ENCODE peak calls at places on chromosomes 11 and 22, in ten cellular contexts. H, F, K, Y, D, Z, M, X, O and V are unnamed samples.

GRCh38 chr11:60873533-60873932 is 6.2 kb downstream of the ZP1 start:
- DNase-seq in H (no peak), O (no peak), M (peak), Y (no peak), X (no peak), D (no peak), F (no peak), Z (no peak), K (no peak), V (no peak)

GRCh38 chr11:2797181-2797711 is 88.3 kb downstream of the CDKN1C start:
- DNase-seq in D (no peak), X (no peak), H (no peak), Z (no peak), M (peak), O (no peak), Y (no peak), F (peak), K (no peak), V (peak)

GRCh38 chr11:29018631-29019030 is 910.4 kb downstream of the METTL15 start:
- DNase-seq in D (peak), H (no peak), K (no peak), Y (peak), Z (peak), M (no peak), O (no peak), F (no peak), X (no peak), V (no peak)

GRCh38 chr22:35016909-35017308 is 49.0 kb upstream of the ISX start:
- DNase-seq in H (no peak), M (no peak), K (no peak), O (no peak), Z (no peak), X (no peak), D (no peak), F (no peak), Y (no peak), V (no peak)

GRCh38 chr22:44673406-44673805 is 28.6 kb upstream of the PRR5 start:
- DNase-seq in M (peak), Y (no peak), H (no peak), F (no peak), X (no peak), K (no peak), D (no peak), O (no peak), Z (no peak), V (no peak)

GRCh38 chr22:43126506-43127165 is 16.1 kb downstream of the BIK start:
- DNase-seq in M (no peak), D (peak), X (no peak), K (no peak), Z (peak), Y (peak), F (no peak), H (no peak), O (no peak), V (no peak)

GRCh38 chr11:47216141-47216798 is 1.5 kb downstream of the DDB2 start:
- DNase-seq in K (peak), H (peak), D (peak), O (no peak), Y (peak), X (no peak), F (peak), M (no peak), Z (peak), V (peak)

GRCh38 chr11:69702239-69702668 is 1.6 kb downstream of the FGF19 start:
- DNase-seq in D (no peak), X (no peak), Z (no peak), O (no peak), Y (no peak), F (no peak), M (no peak), H (no peak), K (no peak), V (no peak)

GRCh38 chr11:45314900-45315299 is 28.8 kb upstream of the SYT13 start:
- DNase-seq in O (no peak), Y (no peak), D (no peak), M (no peak), F (no peak), Z (no peak), X (no peak), K (no peak), H (no peak), V (no peak)

GRCh38 chr11:61357233-61357893 is 4.3 kb downstream of the CYB561A3 start:
- DNase-seq in O (no peak), X (no peak), Y (no peak), D (no peak), M (no peak), F (no peak), K (no peak), Z (no peak), H (peak), V (no peak)

GRCh38 chr11:19602906-19603305 is 109.7 kb upstream of the NAV2 start:
- DNase-seq in D (no peak), M (no peak), O (no peak), X (peak), K (no peak), Y (no peak), H (no peak), Z (no peak), F (no peak), V (no peak)

GRCh38 chr22:44586337-44586990 is 88.4 kb upstream of the RTL6 start:
- DNase-seq in F (no peak), X (no peak), D (no peak), H (no peak), M (peak), Z (no peak), O (no peak), K (no peak), Y (no peak), V (no peak)

GRCh38 chr22:18968011-18968749 is 32.1 kb upstream of the PRODH start:
- DNase-seq in Z (no peak), H (no peak), O (no peak), M (peak), X (no peak), Y (no peak), D (peak), F (no peak), K (peak), V (peak)

GRCh38 chr11:20671856-20672546 is 2.6 kb downstream of the NELL1 start:
- DNase-seq in K (peak), Z (no peak), Y (peak), F (no peak), H (peak), M (no peak), O (no peak), X (peak), D (no peak), V (no peak)
- TF ChIP-seq CTCF in K (peak), Z (peak), Y (no peak), F (no peak), H (peak), M (no peak), O (no peak), X (peak), D (peak), V (no peak)

GRCh38 chr11:68025047-68025446 is 5.4 kb upstream of the NDUFS8 start:
- DNase-seq in O (no peak), K (no peak), H (no peak), M (no peak), X (no peak), Z (no peak), Y (no peak), F (no peak), D (no peak), V (no peak)
- TF ChIP-seq CTCF in O (no peak), K (no peak), H (peak), M (no peak), X (no peak), Z (no peak), Y (no peak), F (no peak), D (no peak), V (no peak)

DNA sequence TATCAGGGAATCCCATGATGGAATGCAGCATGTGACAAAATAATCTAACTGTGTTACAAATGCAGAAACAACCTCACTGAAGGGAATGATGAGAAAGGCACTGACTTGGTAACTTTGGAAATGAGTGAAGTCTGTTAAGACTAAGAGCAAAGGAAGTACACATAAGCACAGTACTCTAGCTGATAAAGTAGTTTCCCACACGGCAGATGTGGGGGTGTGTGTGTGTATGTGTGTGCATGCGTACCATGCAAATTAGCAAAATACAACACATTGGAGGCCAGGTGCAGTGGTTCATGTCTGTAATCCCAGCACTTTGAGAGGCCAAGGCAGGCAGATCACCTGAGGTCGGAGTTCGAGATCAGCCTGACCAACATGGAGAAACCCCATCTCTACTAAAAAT is 16.6 kb upstream of the NLRP6 start:
- DNase-seq in O (no peak), K (no peak), H (no peak), D (no peak), X (no peak), Z (no peak), Y (no peak), F (no peak), M (no peak), V (no peak)
- TF ChIP-seq CTCF in O (no peak), K (no peak), H (no peak), D (no peak), X (no peak), Z (no peak), Y (no peak), F (no peak), M (no peak), V (no peak)

DNA sequence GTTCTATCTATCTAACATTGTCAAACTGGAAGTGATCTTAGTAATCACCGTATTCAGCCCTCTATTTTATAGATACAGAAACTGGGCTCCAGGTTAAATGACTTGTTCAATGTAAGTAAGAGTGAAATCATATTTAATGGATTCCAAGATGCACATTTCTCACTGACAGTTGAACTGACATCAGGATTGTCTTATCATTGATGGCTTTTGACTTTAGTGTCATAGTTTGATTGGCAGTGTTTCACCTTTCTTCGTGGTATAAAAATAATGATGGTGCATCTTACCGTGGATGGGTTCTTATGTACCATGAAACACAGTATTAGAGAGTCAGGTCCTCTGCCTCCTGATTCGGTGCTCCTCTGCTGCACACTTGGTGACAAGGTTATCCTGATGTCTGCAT is 123.1 kb downstream of the NCAM1 start:
- DNase-seq in X (no peak), Y (no peak), F (no peak), K (no peak), M (no peak), O (no peak), H (no peak), Z (no peak), D (no peak), V (no peak)
- TF ChIP-seq CTCF in X (no peak), Y (no peak), F (no peak), K (no peak), M (no peak), O (no peak), H (no peak), Z (no peak), D (no peak), V (no peak)

DNA sequence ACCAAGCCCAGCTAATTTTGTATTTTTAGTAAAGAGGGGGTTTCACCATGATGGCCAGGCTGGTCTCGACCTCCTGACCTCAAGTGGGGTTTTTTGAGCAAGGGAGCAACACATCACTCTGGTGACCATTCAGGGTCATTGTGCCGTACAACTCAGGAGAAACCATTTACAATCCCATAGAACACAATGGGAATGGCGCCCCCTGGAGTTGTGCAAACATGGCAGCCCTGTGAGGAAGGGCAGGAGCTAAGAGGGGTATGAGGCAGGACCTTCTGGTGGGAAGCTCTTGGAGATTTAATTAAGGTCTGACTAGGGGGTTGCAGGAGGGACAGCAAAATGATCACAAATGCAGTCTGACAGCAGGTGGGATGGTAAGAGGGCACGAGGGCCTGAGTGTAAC is 9.2 kb upstream of the CSF2RB start:
- DNase-seq in M (no peak), D (no peak), K (no peak), F (no peak), H (no peak), X (no peak), Z (no peak), O (no peak), Y (no peak), V (no peak)
- TF ChIP-seq CTCF in M (no peak), D (no peak), K (peak), F (no peak), H (peak), X (no peak), Z (peak), O (no peak), Y (peak), V (no peak)

DNA sequence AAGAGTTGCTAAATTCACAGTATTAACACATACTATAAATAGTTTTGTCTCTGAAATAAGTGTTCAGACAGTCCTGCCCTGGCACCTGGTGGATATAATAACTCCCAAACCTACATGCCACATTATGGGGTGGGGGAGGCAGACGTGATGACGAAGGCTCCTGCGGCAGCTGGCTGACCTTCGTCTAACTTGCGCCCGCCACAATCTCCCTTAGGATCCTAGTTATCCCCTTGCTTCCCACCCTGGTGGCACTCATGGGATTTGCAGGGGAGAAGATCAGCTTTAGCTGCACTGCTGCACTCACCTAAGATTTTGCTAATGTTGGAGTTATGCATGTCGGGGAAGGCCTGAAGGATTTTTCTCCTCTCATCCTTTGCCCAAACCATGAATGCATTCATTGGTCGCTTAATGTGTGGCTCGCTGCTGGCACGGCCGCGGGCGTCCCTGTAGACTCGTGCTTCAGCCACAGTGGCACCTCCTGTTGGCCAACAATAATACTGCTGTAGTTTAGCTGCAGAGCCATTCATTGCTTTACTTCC is 367.6 kb downstream of the SOX6 start:
- DNase-seq in F (no peak), H (no peak), M (peak), Z (no peak), O (no peak), X (no peak), K (peak), D (peak), Y (peak), V (no peak)
- TF ChIP-seq CTCF in F (peak), H (peak), M (peak), Z (peak), O (no peak), X (peak), K (peak), D (peak), Y (peak), V (peak)

DNA sequence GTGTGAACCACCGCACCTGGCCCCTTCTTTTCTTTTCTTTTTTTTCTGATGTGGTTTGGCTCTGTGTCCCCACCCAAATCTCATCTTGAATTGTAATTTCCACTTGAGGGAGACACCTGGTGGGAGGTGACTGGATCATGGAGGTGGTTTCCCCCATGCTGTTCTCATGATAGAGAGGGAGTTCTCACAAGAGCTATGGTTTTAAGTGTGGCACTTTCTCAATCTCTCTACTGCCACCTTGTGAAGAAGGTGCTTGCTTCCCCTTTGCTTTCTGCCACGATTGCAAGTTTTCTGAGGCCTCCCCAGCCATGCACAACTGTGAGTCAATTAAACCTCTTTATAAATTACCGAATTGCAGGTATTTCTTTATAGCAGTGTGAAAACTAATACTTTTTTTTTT is 4.9 kb upstream of the TCN2 start:
- DNase-seq in O (no peak), H (no peak), X (no peak), Y (peak), Z (no peak), D (peak), F (no peak), M (no peak), K (peak), V (no peak)
- TF ChIP-seq CTCF in O (no peak), H (peak), X (no peak), Y (peak), Z (peak), D (peak), F (no peak), M (no peak), K (peak), V (no peak)

GRCh38 chr11:17720796-17721171 is 1.4 kb downstream of the MYOD1 start:
- DNase-seq in H (no peak), F (no peak), O (no peak), X (no peak), D (no peak), Z (no peak), M (peak), Y (no peak), K (peak), V (no peak)

GRCh38 chr11:17719940-17720795 is 797 bp downstream of the MYOD1 start:
- DNase-seq in M (peak), H (peak), X (no peak), Y (no peak), F (no peak), O (no peak), D (peak), Z (no peak), K (peak), V (no peak)

GRCh38 chr11:17718015-17718414 is 1.4 kb upstream of the MYOD1 start:
- DNase-seq in X (no peak), M (no peak), H (no peak), Z (no peak), K (no peak), D (no peak), O (no peak), F (no peak), Y (no peak), V (no peak)

GRCh38 chr11:17718510-17718962 is 835 bp upstream of the MYOD1 start:
- DNase-seq in D (no peak), O (no peak), M (no peak), Z (no peak), X (no peak), Y (no peak), K (no peak), H (no peak), F (no peak), V (no peak)

GRCh38 chr11:17719028-17719939 is at the start of gene MYOD1:
- DNase-seq in D (no peak), O (no peak), F (no peak), H (no peak), M (peak), K (peak), Y (no peak), X (no peak), Z (no peak), V (no peak)
- TF ChIP-seq CTCF in D (no peak), O (no peak), F (no peak), H (no peak), M (peak), K (no peak), Y (no peak), X (no peak), Z (no peak), V (no peak)